ENCODE peak calls at places on chromosome 3, in nine cellular contexts. M, R, J, P, T, X, S, D and N are unnamed samples.

GRCh38 chr3:64327039-64327804 is 102.0 kb upstream of the PRICKLE2 start:
- DNase-seq in D (no peak), X (no peak), S (no peak), P (no peak), R (no peak), M (no peak), T (no peak), J (no peak), N (no peak)

GRCh38 chr3:23739536-23739935 is 66.2 kb upstream of the UBE2E1 start:
- DNase-seq in P (peak), D (no peak), J (no peak), X (no peak), T (no peak), S (no peak), R (no peak), M (no peak), N (no peak)

GRCh38 chr3:134092231-134092701 is 62.5 kb upstream of the SLCO2A1 start:
- DNase-seq in X (no peak), R (no peak), M (no peak), T (no peak), J (no peak), D (no peak), S (no peak), P (no peak), N (no peak)

GRCh38 chr3:31432897-31433678 is 99.6 kb upstream of the STT3B start:
- DNase-seq in S (no peak), T (no peak), P (no peak), R (no peak), J (no peak), X (no peak), M (no peak), D (no peak), N (no peak)

GRCh38 chr3:186365202-186365974 is 3.4 kb upstream of the DGKG start:
- DNase-seq in S (no peak), R (no peak), J (no peak), T (no peak), M (no peak), X (no peak), D (no peak), P (peak), N (no peak)

GRCh38 chr3:98799479-98799878 is 36.3 kb downstream of the ST3GAL6 start:
- DNase-seq in D (no peak), M (no peak), S (no peak), P (no peak), X (no peak), T (no peak), R (no peak), J (no peak), N (no peak)

GRCh38 chr3:133540896-133541674 is 32.4 kb upstream of the CDV3 start:
- DNase-seq in M (no peak), J (no peak), T (peak), X (no peak), P (no peak), D (no peak), S (no peak), R (no peak), N (peak)

GRCh38 chr3:151085889-151086483 is 522 bp downstream of the MED12L start:
- DNase-seq in M (peak), R (peak), J (peak), P (no peak), T (peak), D (peak), S (no peak), X (no peak), N (peak)

GRCh38 chr3:107911337-107912000 is 179.4 kb downstream of the CD47 start:
- DNase-seq in P (no peak), D (no peak), S (no peak), R (no peak), J (no peak), M (no peak), T (peak), X (no peak), N (no peak)

GRCh38 chr3:23949784-23950183 is 4.7 kb downstream of the NR1D2 start:
- DNase-seq in J (no peak), X (no peak), S (no peak), P (no peak), M (no peak), R (no peak), T (peak), D (no peak), N (no peak)

GRCh38 chr3:123660900-123661299 is 76.0 kb upstream of the HACD2 start:
- DNase-seq in P (no peak), R (no peak), J (no peak), X (no peak), S (no peak), T (no peak), M (no peak), D (no peak), N (no peak)

GRCh38 chr3:194233150-194233549 is 97.2 kb downstream of the HES1 start:
- DNase-seq in T (no peak), J (no peak), X (no peak), R (no peak), D (no peak), P (no peak), M (no peak), S (no peak), N (no peak)

GRCh38 chr3:106837616-106838015 is 539.6 kb upstream of the CCDC54 start:
- DNase-seq in X (no peak), P (no peak), J (no peak), M (no peak), S (no peak), D (no peak), T (no peak), R (no peak), N (no peak)

GRCh38 chr3:160755776-160756304 is at the start of gene PPM1L:
- DNase-seq in S (peak), T (peak), D (peak), P (peak), J (peak), X (no peak), R (peak), M (peak), N (peak)